ENCODE peak calls at places on chromosomes 16 and 17, in nine cellular contexts. One of them, this sample, is unnamed.

GRCh38 chr17:71959129-71959528 is 161.7 kb upstream of the SOX9 start:
- DNase-seq in left cardiac atrium: no peak
- DNase-seq in NCI-H510A treated with DMSO at 0.1 percent for 48 hours: no peak
- DNase-seq in psoas muscle: no peak
- DNase-seq in T-helper 2 cell: no peak
- DNase-seq in naive thymus-derived CD4-positive, alpha-beta T cell: no peak
- DNase-seq in neural crest cell: no peak
- DNase-seq in GM04504: no peak
- DNase-seq in GM04503: no peak
- DNase-seq in this sample: peak; percentile 25

GRCh38 chr16:66639091-66639885 is 34.8 kb downstream of the CMTM3 start:
- DNase-seq in left cardiac atrium: no peak
- DNase-seq in neural crest cell: no peak
- DNase-seq in NCI-H510A treated with DMSO at 0.1 percent for 48 hours: no peak
- DNase-seq in T-helper 2 cell: no peak
- DNase-seq in GM04504: no peak
- DNase-seq in naive thymus-derived CD4-positive, alpha-beta T cell: no peak
- DNase-seq in psoas muscle: no peak
- DNase-seq in GM04503: no peak
- DNase-seq in this sample: no peak

GRCh38 chr16:60642956-60643355 is 1393.3 kb downstream of the CDH8 start:
- DNase-seq in GM04503: no peak
- DNase-seq in neural crest cell: no peak
- DNase-seq in NCI-H510A treated with DMSO at 0.1 percent for 48 hours: no peak
- DNase-seq in naive thymus-derived CD4-positive, alpha-beta T cell: no peak
- DNase-seq in left cardiac atrium: no peak
- DNase-seq in GM04504: peak; percentile 10
- DNase-seq in T-helper 2 cell: no peak
- DNase-seq in psoas muscle: no peak
- DNase-seq in this sample: no peak

GRCh38 chr16:30997000-30997886 is 12.2 kb downstream of the HSD3B7 start:
- DNase-seq in psoas muscle: peak; percentile 88
- DNase-seq in T-helper 2 cell: peak; percentile 81
- DNase-seq in naive thymus-derived CD4-positive, alpha-beta T cell: peak; percentile 64
- DNase-seq in neural crest cell: peak; percentile 46
- DNase-seq in left cardiac atrium: peak; percentile 86
- DNase-seq in NCI-H510A treated with DMSO at 0.1 percent for 48 hours: peak; percentile 59
- DNase-seq in GM04503: no peak
- DNase-seq in GM04504: peak; percentile 62
- DNase-seq in this sample: peak; percentile 100

GRCh38 chr17:62064029-62064790 is 868 bp downstream of the MED13 start:
- DNase-seq in psoas muscle: no peak
- DNase-seq in GM04503: no peak
- DNase-seq in NCI-H510A treated with DMSO at 0.1 percent for 48 hours: peak; percentile 31
- DNase-seq in neural crest cell: no peak
- DNase-seq in GM04504: no peak
- DNase-seq in left cardiac atrium: no peak
- DNase-seq in naive thymus-derived CD4-positive, alpha-beta T cell: peak; percentile 14
- DNase-seq in T-helper 2 cell: peak; percentile 74
- DNase-seq in this sample: no peak

GRCh38 chr16:11263737-11264136 is 5.4 kb downstream of the TNP2 start:
- DNase-seq in GM04504: no peak
- DNase-seq in psoas muscle: no peak
- DNase-seq in naive thymus-derived CD4-positive, alpha-beta T cell: peak; percentile 58
- DNase-seq in neural crest cell: no peak
- DNase-seq in left cardiac atrium: no peak
- DNase-seq in NCI-H510A treated with DMSO at 0.1 percent for 48 hours: no peak
- DNase-seq in T-helper 2 cell: peak; percentile 91
- DNase-seq in GM04503: no peak
- DNase-seq in this sample: no peak

GRCh38 chr17:56681561-56682266 is 88.2 kb downstream of the NOG start:
- DNase-seq in GM04503: peak; percentile 64
- DNase-seq in neural crest cell: no peak
- DNase-seq in left cardiac atrium: no peak
- DNase-seq in naive thymus-derived CD4-positive, alpha-beta T cell: no peak
- DNase-seq in NCI-H510A treated with DMSO at 0.1 percent for 48 hours: no peak
- DNase-seq in psoas muscle: no peak
- DNase-seq in GM04504: peak; percentile 64
- DNase-seq in T-helper 2 cell: peak; percentile 68
- DNase-seq in this sample: no peak

GRCh38 chr16:8767176-8767575 is 30.3 kb downstream of the TMEM186 start:
- DNase-seq in GM04504: no peak
- DNase-seq in GM04503: no peak
- DNase-seq in neural crest cell: no peak
- DNase-seq in NCI-H510A treated with DMSO at 0.1 percent for 48 hours: no peak
- DNase-seq in psoas muscle: no peak
- DNase-seq in T-helper 2 cell: no peak
- DNase-seq in naive thymus-derived CD4-positive, alpha-beta T cell: no peak
- DNase-seq in left cardiac atrium: no peak
- DNase-seq in this sample: no peak

GRCh38 chr17:4946312-4946976 is 1.9 kb downstream of the PFN1 start:
- DNase-seq in left cardiac atrium: no peak
- DNase-seq in GM04503: no peak
- DNase-seq in NCI-H510A treated with DMSO at 0.1 percent for 48 hours: no peak
- DNase-seq in GM04504: no peak
- DNase-seq in naive thymus-derived CD4-positive, alpha-beta T cell: no peak
- DNase-seq in T-helper 2 cell: no peak
- DNase-seq in neural crest cell: no peak
- DNase-seq in psoas muscle: no peak
- DNase-seq in this sample: no peak

GRCh38 chr17:69166957-69167356 is 25.3 kb upstream of the ABCA6 start:
- DNase-seq in left cardiac atrium: no peak
- DNase-seq in GM04503: no peak
- DNase-seq in NCI-H510A treated with DMSO at 0.1 percent for 48 hours: no peak
- DNase-seq in naive thymus-derived CD4-positive, alpha-beta T cell: no peak
- DNase-seq in psoas muscle: no peak
- DNase-seq in neural crest cell: no peak
- DNase-seq in GM04504: no peak
- DNase-seq in T-helper 2 cell: no peak
- DNase-seq in this sample: no peak

GRCh38 chr17:28125530-28126382 is 83.3 kb downstream of the NLK start:
- DNase-seq in psoas muscle: no peak
- DNase-seq in NCI-H510A treated with DMSO at 0.1 percent for 48 hours: no peak
- DNase-seq in neural crest cell: no peak
- DNase-seq in GM04504: no peak
- DNase-seq in GM04503: no peak
- DNase-seq in naive thymus-derived CD4-positive, alpha-beta T cell: no peak
- DNase-seq in T-helper 2 cell: no peak
- DNase-seq in left cardiac atrium: no peak
- DNase-seq in this sample: no peak

GRCh38 chr17:45584092-45585036 is 93.8 kb upstream of the PLEKHM1 start:
- DNase-seq in naive thymus-derived CD4-positive, alpha-beta T cell: peak; percentile 59
- DNase-seq in neural crest cell: peak; percentile 54
- DNase-seq in NCI-H510A treated with DMSO at 0.1 percent for 48 hours: no peak
- DNase-seq in GM04504: peak; percentile 17
- DNase-seq in T-helper 2 cell: peak; percentile 91
- DNase-seq in left cardiac atrium: peak; percentile 59
- DNase-seq in psoas muscle: peak; percentile 66
- DNase-seq in GM04503: no peak
- DNase-seq in this sample: peak; percentile 82

GRCh38 chr16:4010225-4011158 is 105.8 kb downstream of the ADCY9 start:
- DNase-seq in psoas muscle: no peak
- DNase-seq in naive thymus-derived CD4-positive, alpha-beta T cell: no peak
- DNase-seq in NCI-H510A treated with DMSO at 0.1 percent for 48 hours: no peak
- DNase-seq in T-helper 2 cell: no peak
- DNase-seq in GM04504: no peak
- DNase-seq in neural crest cell: no peak
- DNase-seq in GM04503: no peak
- DNase-seq in left cardiac atrium: no peak
- DNase-seq in this sample: no peak

GRCh38 chr17:77792626-77793025 is 165.9 kb upstream of the TNRC6C start:
- DNase-seq in GM04503: no peak
- DNase-seq in psoas muscle: no peak
- DNase-seq in left cardiac atrium: no peak
- DNase-seq in NCI-H510A treated with DMSO at 0.1 percent for 48 hours: no peak
- DNase-seq in T-helper 2 cell: no peak
- DNase-seq in naive thymus-derived CD4-positive, alpha-beta T cell: no peak
- DNase-seq in neural crest cell: no peak
- DNase-seq in GM04504: no peak
- DNase-seq in this sample: no peak

GRCh38 chr17:12485361-12485911 is 180.3 kb upstream of the MYOCD start:
- DNase-seq in neural crest cell: no peak
- DNase-seq in NCI-H510A treated with DMSO at 0.1 percent for 48 hours: no peak
- DNase-seq in left cardiac atrium: no peak
- DNase-seq in GM04503: no peak
- DNase-seq in T-helper 2 cell: no peak
- DNase-seq in psoas muscle: no peak
- DNase-seq in naive thymus-derived CD4-positive, alpha-beta T cell: no peak
- DNase-seq in GM04504: no peak
- DNase-seq in this sample: no peak

GRCh38 chr16:3890091-3890490 is 9.6 kb upstream of the CREBBP start:
- DNase-seq in naive thymus-derived CD4-positive, alpha-beta T cell: no peak
- DNase-seq in GM04504: no peak
- DNase-seq in left cardiac atrium: no peak
- DNase-seq in NCI-H510A treated with DMSO at 0.1 percent for 48 hours: no peak
- DNase-seq in psoas muscle: no peak
- DNase-seq in neural crest cell: no peak
- DNase-seq in T-helper 2 cell: no peak
- DNase-seq in GM04503: no peak
- DNase-seq in this sample: no peak

GRCh38 chr17:39962642-39963220 is at the start of gene GSDMA:
- DNase-seq in left cardiac atrium: no peak
- DNase-seq in psoas muscle: no peak
- DNase-seq in naive thymus-derived CD4-positive, alpha-beta T cell: no peak
- DNase-seq in NCI-H510A treated with DMSO at 0.1 percent for 48 hours: peak; percentile 17
- DNase-seq in neural crest cell: no peak
- DNase-seq in GM04503: no peak
- DNase-seq in GM04504: no peak
- DNase-seq in T-helper 2 cell: no peak
- DNase-seq in this sample: no peak

GRCh38 chr16:87645802-87646201 is 43.5 kb downstream of the JPH3 start:
- DNase-seq in psoas muscle: no peak
- DNase-seq in naive thymus-derived CD4-positive, alpha-beta T cell: no peak
- DNase-seq in NCI-H510A treated with DMSO at 0.1 percent for 48 hours: no peak
- DNase-seq in GM04504: no peak
- DNase-seq in GM04503: no peak
- DNase-seq in neural crest cell: no peak
- DNase-seq in left cardiac atrium: no peak
- DNase-seq in T-helper 2 cell: no peak
- DNase-seq in this sample: no peak

GRCh38 chr16:81636298-81636960 is 142.7 kb upstream of the PLCG2 start:
- DNase-seq in GM04503: no peak
- DNase-seq in naive thymus-derived CD4-positive, alpha-beta T cell: no peak
- DNase-seq in NCI-H510A treated with DMSO at 0.1 percent for 48 hours: peak; percentile 47
- DNase-seq in left cardiac atrium: no peak
- DNase-seq in T-helper 2 cell: no peak
- DNase-seq in psoas muscle: no peak
- DNase-seq in GM04504: no peak
- DNase-seq in neural crest cell: no peak
- DNase-seq in this sample: no peak

GRCh38 chr16:15641753-15642556 is 999 bp downstream of the MARF1 start:
- DNase-seq in NCI-H510A treated with DMSO at 0.1 percent for 48 hours: no peak
- DNase-seq in neural crest cell: no peak
- DNase-seq in psoas muscle: no peak
- DNase-seq in naive thymus-derived CD4-positive, alpha-beta T cell: no peak
- DNase-seq in GM04504: no peak
- DNase-seq in T-helper 2 cell: peak; percentile 27
- DNase-seq in left cardiac atrium: no peak
- DNase-seq in GM04503: no peak
- DNase-seq in this sample: no peak